ENCODE peak calls at places on chromosomes 3 and 15, in four cellular contexts. One of them, this sample, is unnamed. For H3K36me3 and H3K4me1, the result is how much of the 10 kb centered on the place peaks cover.

GRCh38 chr15:48904758-48905157 is 26.8 kb downstream of the EID1 start:
- DNase-seq in HepG2: no peak
- DNase-seq in sigmoid colon: no peak
- DNase-seq in tibial nerve: no peak
- DNase-seq in this sample: no peak

GRCh38 chr15:56739964-56740640 is 6.8 kb upstream of the ZNF280D start:
- DNase-seq in HepG2: peak
- DNase-seq in sigmoid colon: no peak
- DNase-seq in tibial nerve: no peak
- DNase-seq in this sample: no peak

GRCh38 chr15:31090741-31091140 is 10.8 kb downstream of the TRPM1 start:
- DNase-seq in HepG2: no peak
- DNase-seq in sigmoid colon: no peak
- DNase-seq in tibial nerve: no peak
- DNase-seq in this sample: no peak

GRCh38 chr3:50336452-50337174 is 4.0 kb downstream of the RASSF1 start:
- DNase-seq in HepG2: no peak
- DNase-seq in sigmoid colon: no peak
- DNase-seq in tibial nerve: no peak
- DNase-seq in this sample: no peak

GRCh38 chr3:178439504-178439903 is 96.7 kb upstream of the KCNMB2 start:
- DNase-seq in HepG2: no peak
- DNase-seq in sigmoid colon: no peak
- DNase-seq in tibial nerve: no peak
- DNase-seq in this sample: no peak

GRCh38 chr15:34717729-34718128 is 37.1 kb downstream of the GJD2 start:
- DNase-seq in HepG2: no peak
- DNase-seq in sigmoid colon: no peak
- DNase-seq in tibial nerve: no peak
- DNase-seq in this sample: no peak

GRCh38 chr3:3127432-3128010 is 781 bp downstream of the TRNT1 start:
- DNase-seq in HepG2: peak
- DNase-seq in sigmoid colon: no peak
- DNase-seq in tibial nerve: no peak
- DNase-seq in this sample: no peak

GRCh38 chr15:78950906-78951840 is 6.3 kb upstream of the CTSH start:
- DNase-seq in HepG2: peak
- DNase-seq in sigmoid colon: no peak
- DNase-seq in tibial nerve: no peak
- DNase-seq in this sample: no peak

GRCh38 chr15:67148196-67148701 is 82.8 kb downstream of the SMAD3 start:
- DNase-seq in HepG2: peak
- DNase-seq in sigmoid colon: peak
- DNase-seq in tibial nerve: no peak
- DNase-seq in this sample: no peak

GRCh38 chr3:59364471-59364870 is 314.6 kb upstream of the CFAP20DC start:
- DNase-seq in HepG2: no peak
- DNase-seq in sigmoid colon: no peak
- DNase-seq in tibial nerve: no peak
- DNase-seq in this sample: no peak

GRCh38 chr15:62672268-62672667 is 370.3 kb upstream of the TPM1 start:
- DNase-seq in HepG2: no peak
- DNase-seq in sigmoid colon: no peak
- DNase-seq in tibial nerve: no peak
- DNase-seq in this sample: no peak

GRCh38 chr15:26867199-26868007 is 541 bp downstream of the GABRA5 start:
- DNase-seq in HepG2: no peak
- DNase-seq in sigmoid colon: no peak
- DNase-seq in tibial nerve: no peak
- DNase-seq in this sample: no peak

GRCh38 chr15:73567022-73567421 is 66.2 kb downstream of the NPTN start:
- DNase-seq in HepG2: no peak
- DNase-seq in sigmoid colon: no peak
- DNase-seq in tibial nerve: no peak
- DNase-seq in this sample: no peak
- H3K36me3 ChIP-seq in HepG2: half or more
- H3K36me3 ChIP-seq in sigmoid colon: under half
- H3K36me3 ChIP-seq in tibial nerve: under half
- H3K36me3 ChIP-seq in this sample: under half

GRCh38 chr3:14876942-14877341 is 58.2 kb downstream of the FGD5 start:
- DNase-seq in HepG2: no peak
- DNase-seq in sigmoid colon: peak
- DNase-seq in tibial nerve: peak
- DNase-seq in this sample: peak

GRCh38 chr3:14879161-14879888 is 60.6 kb downstream of the FGD5 start:
- DNase-seq in HepG2: no peak
- DNase-seq in sigmoid colon: peak
- DNase-seq in tibial nerve: no peak
- DNase-seq in this sample: peak

GRCh38 chr3:14877404-14877803 is 58.6 kb downstream of the FGD5 start:
- DNase-seq in HepG2: no peak
- DNase-seq in sigmoid colon: peak
- DNase-seq in tibial nerve: no peak
- DNase-seq in this sample: no peak

GRCh38 chr3:14871456-14872200 is 52.9 kb downstream of the FGD5 start:
- DNase-seq in HepG2: no peak
- DNase-seq in sigmoid colon: peak
- DNase-seq in tibial nerve: no peak
- DNase-seq in this sample: no peak

DNA sequence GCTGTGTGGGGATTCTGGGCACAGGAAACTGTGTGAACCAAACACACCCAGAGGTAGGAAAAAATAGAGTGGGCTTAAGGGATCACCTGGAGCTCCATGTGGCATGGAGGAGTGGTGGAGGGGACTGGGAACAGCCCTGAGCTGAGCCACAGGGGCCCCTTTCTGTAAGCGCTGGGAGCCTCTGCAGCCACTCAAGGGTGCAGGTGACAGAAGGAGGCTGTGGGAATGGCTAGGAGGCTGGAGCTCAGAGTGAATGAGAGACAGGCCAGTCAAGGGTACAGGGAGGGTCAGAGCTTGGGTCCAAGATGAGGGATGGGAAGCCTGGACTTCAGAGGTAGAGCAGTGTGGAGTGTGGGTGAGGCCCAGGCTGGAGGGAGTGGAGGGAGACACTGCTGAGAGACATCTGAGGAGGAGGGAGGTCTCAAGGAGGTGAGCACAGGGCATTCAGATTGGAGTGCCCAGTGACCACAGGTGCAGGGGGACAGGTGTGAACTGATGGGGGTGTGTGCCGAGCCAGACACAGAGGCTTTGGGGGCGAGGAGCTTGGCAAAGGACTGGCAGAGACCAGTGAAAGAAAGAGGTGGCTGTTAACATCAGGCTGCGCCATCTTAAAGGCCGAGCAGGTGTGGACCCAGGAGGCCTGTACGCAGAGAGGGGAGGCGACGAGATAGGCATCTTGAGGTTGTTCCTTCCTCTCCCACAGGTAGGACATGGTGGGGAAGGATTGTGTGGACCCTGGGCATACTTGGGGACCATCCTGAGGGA is 56.8 kb downstream of the FGD5 start:
- DNase-seq in HepG2: no peak
- DNase-seq in sigmoid colon: peak
- DNase-seq in tibial nerve: no peak
- DNase-seq in this sample: no peak
- H3K4me1 ChIP-seq in HepG2: under half
- H3K4me1 ChIP-seq in sigmoid colon: under half
- H3K4me1 ChIP-seq in tibial nerve: under half
- H3K4me1 ChIP-seq in this sample: under half

DNA sequence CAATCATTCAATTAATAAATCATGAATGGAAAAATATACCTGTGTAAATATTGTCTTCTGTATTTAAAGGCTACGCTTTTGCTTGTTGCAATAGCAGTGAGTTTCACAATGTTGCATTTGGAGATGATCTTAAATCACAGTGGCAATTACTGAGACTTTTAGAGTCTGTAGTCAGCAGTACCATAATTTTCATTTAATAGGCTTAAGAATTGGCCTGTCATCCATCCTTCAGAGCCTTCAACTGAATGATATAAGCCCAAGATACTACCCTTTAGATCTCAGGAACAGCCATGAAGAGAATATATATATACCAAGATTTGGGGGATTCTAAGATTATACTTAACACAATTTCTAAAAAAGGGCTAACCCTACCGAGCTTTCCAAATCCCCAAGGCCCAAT is 458.1 kb downstream of the GBE1 start:
- DNase-seq in HepG2: no peak
- DNase-seq in sigmoid colon: no peak
- DNase-seq in tibial nerve: no peak
- DNase-seq in this sample: no peak
- TF ChIP-seq EP300 in HepG2: no peak
- TF ChIP-seq EP300 in sigmoid colon: no peak
- TF ChIP-seq EP300 in tibial nerve: no peak
- TF ChIP-seq EP300 in this sample: no peak

GRCh38 chr15:40976819-40977218 is 23.5 kb downstream of the CHAC1 start:
- DNase-seq in HepG2: no peak
- DNase-seq in sigmoid colon: peak
- DNase-seq in tibial nerve: no peak
- DNase-seq in this sample: no peak
- H3K36me3 ChIP-seq in HepG2: half or more
- H3K36me3 ChIP-seq in sigmoid colon: under half
- H3K36me3 ChIP-seq in tibial nerve: under half
- H3K36me3 ChIP-seq in this sample: under half

DNA sequence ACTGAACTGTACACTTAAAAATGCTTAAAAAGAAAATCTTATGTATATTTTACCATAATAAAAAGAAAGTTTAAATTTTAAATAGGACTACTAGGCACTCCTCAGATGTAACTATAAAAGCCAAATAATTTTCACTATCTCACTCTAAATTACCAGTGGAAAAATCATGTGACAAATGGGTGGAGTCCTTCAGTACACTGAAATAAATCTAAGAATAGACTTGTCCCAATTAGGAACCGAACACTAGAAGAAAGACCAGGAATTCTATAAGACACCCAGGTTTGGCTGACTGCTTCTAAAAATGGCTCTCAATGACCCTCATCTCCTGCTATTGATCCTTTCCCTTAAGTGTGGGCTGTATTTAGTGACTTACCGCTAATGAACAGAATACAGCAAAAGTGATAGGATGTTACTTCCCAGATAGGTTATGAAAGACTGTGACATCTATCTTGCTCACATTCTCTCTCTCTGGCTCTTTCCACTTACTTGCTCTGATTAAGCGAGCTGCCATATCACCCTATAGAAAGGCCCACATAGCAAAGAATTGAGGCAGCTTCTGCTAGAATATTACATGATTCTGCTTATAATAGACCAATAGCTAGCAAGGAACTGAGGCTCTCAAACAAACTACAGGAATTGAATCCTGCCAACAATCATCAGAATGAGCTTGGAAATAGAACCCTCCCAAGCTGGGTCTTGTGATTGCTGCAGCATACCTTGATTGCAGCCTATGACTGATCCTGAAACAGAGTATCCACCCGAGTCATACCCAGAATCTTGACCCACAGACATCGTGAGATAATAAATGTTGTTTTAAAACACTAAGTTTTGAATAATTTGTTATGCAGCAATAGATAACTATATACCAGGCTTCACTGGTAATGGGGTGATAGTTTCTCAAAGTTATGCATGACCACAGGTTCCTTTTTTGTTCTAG is 16.9 kb downstream of the TTBK2 start:
- DNase-seq in HepG2: no peak
- DNase-seq in sigmoid colon: no peak
- DNase-seq in tibial nerve: no peak
- DNase-seq in this sample: no peak
- H3K4me1 ChIP-seq in HepG2: under half
- H3K4me1 ChIP-seq in sigmoid colon: under half
- H3K4me1 ChIP-seq in tibial nerve: under half
- H3K4me1 ChIP-seq in this sample: under half

GRCh38 chr3:169103941-169104340 is 559.6 kb downstream of the MECOM start:
- DNase-seq in HepG2: no peak
- DNase-seq in sigmoid colon: no peak
- DNase-seq in tibial nerve: no peak
- DNase-seq in this sample: no peak
- TF ChIP-seq EP300 in HepG2: no peak
- TF ChIP-seq EP300 in sigmoid colon: no peak
- TF ChIP-seq EP300 in tibial nerve: no peak
- TF ChIP-seq EP300 in this sample: no peak

GRCh38 chr3:123116116-123116515 is 49.3 kb downstream of the PDIA5 start:
- DNase-seq in HepG2: no peak
- DNase-seq in sigmoid colon: peak
- DNase-seq in tibial nerve: no peak
- DNase-seq in this sample: no peak
- H3K36me3 ChIP-seq in HepG2: half or more
- H3K36me3 ChIP-seq in sigmoid colon: under half
- H3K36me3 ChIP-seq in tibial nerve: under half
- H3K36me3 ChIP-seq in this sample: under half

DNA sequence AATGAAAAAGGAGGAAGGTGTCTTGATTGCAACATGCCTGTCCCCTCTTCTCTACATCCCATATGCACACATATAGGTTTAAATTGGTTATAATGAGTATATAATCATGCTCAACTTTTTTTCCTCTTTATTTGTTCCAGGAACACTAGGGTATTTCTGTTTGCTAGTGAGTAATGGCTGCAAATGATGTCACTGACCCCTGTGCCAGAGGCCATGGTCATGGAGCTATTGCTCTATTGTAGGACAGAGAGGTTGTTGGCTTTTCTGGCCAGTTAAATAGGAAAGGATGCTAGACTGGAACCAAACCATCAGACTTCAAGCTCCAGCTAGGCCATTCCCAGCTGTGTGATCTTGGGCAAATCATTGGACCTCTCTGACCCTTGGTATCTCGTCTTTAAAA is 9.5 kb downstream of the ARHGEF3 start:
- DNase-seq in HepG2: peak
- DNase-seq in sigmoid colon: no peak
- DNase-seq in tibial nerve: no peak
- DNase-seq in this sample: no peak
- H3K4me1 ChIP-seq in HepG2: half or more
- H3K4me1 ChIP-seq in sigmoid colon: under half
- H3K4me1 ChIP-seq in tibial nerve: under half
- H3K4me1 ChIP-seq in this sample: under half

DNA sequence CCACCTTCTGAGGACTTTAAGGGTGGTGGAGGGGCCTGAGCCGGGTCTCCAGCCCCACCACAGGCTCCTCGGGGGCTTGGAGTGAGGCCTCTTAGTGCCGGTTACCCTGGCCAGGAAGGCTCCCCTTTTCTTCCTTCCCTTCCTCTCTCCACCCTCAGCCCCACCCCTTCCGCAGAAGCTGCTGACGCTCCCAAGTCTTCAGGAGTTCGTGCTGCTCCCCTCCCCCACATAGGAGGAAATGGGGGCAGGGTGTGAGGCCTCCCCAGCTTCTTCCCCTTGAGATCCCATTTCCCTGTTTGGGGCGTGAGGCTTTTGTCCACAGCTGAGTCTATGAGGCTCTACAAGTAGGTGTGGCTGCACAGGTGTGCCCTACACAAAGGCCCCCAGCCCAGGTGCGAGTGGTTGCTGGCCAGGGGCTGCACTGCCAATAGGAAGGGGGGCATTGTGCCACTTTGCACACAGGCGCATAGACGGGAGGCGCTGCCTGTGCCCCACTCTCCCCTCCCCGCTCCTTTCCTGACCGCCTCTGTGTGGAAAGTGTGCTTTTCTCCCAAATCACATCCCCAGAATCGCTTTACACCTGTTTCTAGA is 912 bp upstream of the CALML4 start:
- DNase-seq in HepG2: no peak
- DNase-seq in sigmoid colon: peak
- DNase-seq in tibial nerve: no peak
- DNase-seq in this sample: peak
- TF ChIP-seq EP300 in HepG2: no peak
- TF ChIP-seq EP300 in sigmoid colon: no peak
- TF ChIP-seq EP300 in tibial nerve: no peak
- TF ChIP-seq EP300 in this sample: peak